ENCODE peak calls at places on chromosomes 1 and 21, in five cellular contexts. One of them, this sample, is unnamed.

GRCh38 chr1:18731148-18731547 is 100.5 kb downstream of the PAX7 start:
- DNase-seq in DND-41: no peak
- DNase-seq in ovary: no peak
- DNase-seq in right atrium auricular region: no peak
- DNase-seq in mesothelial cell of epicardium: no peak
- DNase-seq in this sample: no peak

GRCh38 chr1:225446298-225446941 is 18.6 kb upstream of the LBR start:
- DNase-seq in DND-41: no peak
- DNase-seq in ovary: no peak
- DNase-seq in right atrium auricular region: no peak
- DNase-seq in mesothelial cell of epicardium: no peak
- DNase-seq in this sample: no peak

GRCh38 chr1:89952021-89952995 is 42.6 kb upstream of the ZNF326 start:
- DNase-seq in DND-41: no peak
- DNase-seq in ovary: no peak
- DNase-seq in right atrium auricular region: no peak
- DNase-seq in mesothelial cell of epicardium: no peak
- DNase-seq in this sample: no peak

GRCh38 chr1:85276290-85277026 is at the start of gene BCL10:
- DNase-seq in DND-41: peak
- DNase-seq in ovary: peak
- DNase-seq in right atrium auricular region: peak
- DNase-seq in mesothelial cell of epicardium: peak
- DNase-seq in this sample: peak

GRCh38 chr1:2255420-2256369 is 27.6 kb downstream of the SKI start:
- DNase-seq in DND-41: peak
- DNase-seq in ovary: no peak
- DNase-seq in right atrium auricular region: no peak
- DNase-seq in mesothelial cell of epicardium: no peak
- DNase-seq in this sample: no peak

GRCh38 chr21:16821588-16821987 is 691.3 kb upstream of the CXADR start:
- DNase-seq in DND-41: no peak
- DNase-seq in ovary: no peak
- DNase-seq in right atrium auricular region: no peak
- DNase-seq in mesothelial cell of epicardium: no peak
- DNase-seq in this sample: no peak

GRCh38 chr21:32702702-32703101 is 25.1 kb downstream of the SYNJ1 start:
- DNase-seq in DND-41: no peak
- DNase-seq in ovary: no peak
- DNase-seq in right atrium auricular region: no peak
- DNase-seq in mesothelial cell of epicardium: no peak
- DNase-seq in this sample: no peak

GRCh38 chr21:45644041-45644906 is 749 bp downstream of the PCBP3 start:
- DNase-seq in DND-41: peak
- DNase-seq in ovary: no peak
- DNase-seq in right atrium auricular region: no peak
- DNase-seq in mesothelial cell of epicardium: no peak
- DNase-seq in this sample: no peak

GRCh38 chr1:185108324-185108723 is 48.4 kb downstream of the TRMT1L start:
- DNase-seq in DND-41: no peak
- DNase-seq in ovary: no peak
- DNase-seq in right atrium auricular region: no peak
- DNase-seq in mesothelial cell of epicardium: no peak
- DNase-seq in this sample: no peak

DNA sequence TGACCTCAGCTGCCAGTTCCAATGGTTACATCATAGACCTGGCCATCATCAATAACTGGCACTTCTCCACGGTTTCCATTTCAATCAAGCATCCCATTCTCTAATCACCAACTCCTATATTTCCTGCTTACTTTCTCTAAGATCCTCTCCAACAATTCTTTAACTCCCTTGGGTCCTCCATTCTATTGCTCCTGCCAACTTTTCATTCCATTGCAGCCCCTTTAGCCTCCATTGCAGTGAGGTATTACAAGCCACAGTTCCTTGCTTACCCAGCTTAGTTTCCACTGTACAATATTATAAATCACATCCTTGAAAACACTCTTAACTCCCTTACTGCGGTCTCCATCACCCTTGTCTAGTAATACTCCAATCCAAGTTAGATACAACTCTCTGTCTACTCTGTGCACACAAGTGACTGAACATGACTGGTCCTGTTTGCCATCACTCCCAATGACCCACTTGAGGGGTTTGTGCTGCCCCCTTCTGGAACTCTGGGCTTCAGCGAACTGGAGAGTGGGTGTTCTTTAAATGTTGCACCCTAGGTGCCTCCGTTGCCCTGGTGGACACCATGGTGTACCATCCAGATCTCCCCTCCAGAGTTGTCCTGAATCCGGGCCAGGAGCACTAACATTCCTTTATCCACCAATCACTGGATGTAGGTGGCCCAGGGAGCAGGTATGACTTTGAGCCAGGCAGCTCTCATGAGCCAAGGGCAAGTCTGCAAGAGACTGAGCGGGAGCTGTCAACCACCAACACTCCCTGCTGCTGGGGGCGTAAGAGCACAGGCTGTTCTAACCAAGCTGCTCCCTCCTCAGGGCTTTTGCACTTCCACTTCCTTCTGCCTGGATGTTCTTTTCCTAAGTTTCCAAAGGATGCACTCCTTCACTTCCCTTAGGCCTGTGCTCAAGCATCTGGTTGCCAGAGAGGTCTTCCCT is 3.7 kb upstream of the FNDC7 start:
- DNase-seq in DND-41: peak
- DNase-seq in ovary: no peak
- DNase-seq in right atrium auricular region: no peak
- DNase-seq in mesothelial cell of epicardium: no peak
- DNase-seq in this sample: no peak
- TF ChIP-seq CTCF in DND-41: peak
- TF ChIP-seq CTCF in ovary: no peak
- TF ChIP-seq CTCF in right atrium auricular region: no peak
- TF ChIP-seq CTCF in mesothelial cell of epicardium: no peak
- TF ChIP-seq CTCF in this sample: peak

DNA sequence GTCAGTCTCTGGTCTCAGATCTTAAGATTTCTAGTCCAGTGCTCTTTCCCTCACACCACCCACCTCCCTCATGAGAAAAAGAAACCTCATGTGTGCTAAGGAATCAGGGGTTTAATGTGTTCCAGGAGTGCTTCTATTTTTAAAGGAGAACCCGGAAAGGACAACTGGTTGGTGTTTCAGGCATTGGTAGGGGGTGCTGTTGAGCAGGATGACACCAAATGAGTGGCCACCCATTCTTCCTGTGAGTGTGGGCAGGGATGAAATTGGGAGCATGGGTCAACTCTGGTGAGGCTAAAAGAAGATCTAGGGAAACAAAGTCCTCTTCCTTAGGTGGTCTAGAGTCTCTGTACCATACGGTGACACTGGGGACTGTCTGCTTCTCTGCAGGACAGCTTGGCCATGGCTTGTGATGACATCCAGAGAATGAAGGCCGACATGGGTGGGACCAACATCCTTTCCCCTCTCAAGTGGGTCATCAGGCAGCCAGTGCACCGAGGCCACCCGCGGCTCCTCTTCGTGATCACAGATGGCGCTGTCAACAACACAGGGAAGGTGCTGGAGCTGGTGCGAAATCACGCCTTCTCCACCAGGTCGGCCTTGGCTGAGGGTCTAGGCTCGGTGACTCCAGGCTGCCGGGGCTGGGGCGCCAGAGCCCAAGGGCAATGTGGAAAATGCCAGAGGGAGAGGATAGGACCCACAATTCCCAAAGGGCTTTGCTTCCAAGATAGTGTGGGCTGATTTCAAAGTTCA is 39.3 kb downstream of the VWA5B1 start:
- DNase-seq in DND-41: no peak
- DNase-seq in ovary: no peak
- DNase-seq in right atrium auricular region: no peak
- DNase-seq in mesothelial cell of epicardium: no peak
- DNase-seq in this sample: no peak
- TF ChIP-seq CTCF in DND-41: peak
- TF ChIP-seq CTCF in ovary: no peak
- TF ChIP-seq CTCF in right atrium auricular region: no peak
- TF ChIP-seq CTCF in mesothelial cell of epicardium: no peak
- TF ChIP-seq CTCF in this sample: no peak

DNA sequence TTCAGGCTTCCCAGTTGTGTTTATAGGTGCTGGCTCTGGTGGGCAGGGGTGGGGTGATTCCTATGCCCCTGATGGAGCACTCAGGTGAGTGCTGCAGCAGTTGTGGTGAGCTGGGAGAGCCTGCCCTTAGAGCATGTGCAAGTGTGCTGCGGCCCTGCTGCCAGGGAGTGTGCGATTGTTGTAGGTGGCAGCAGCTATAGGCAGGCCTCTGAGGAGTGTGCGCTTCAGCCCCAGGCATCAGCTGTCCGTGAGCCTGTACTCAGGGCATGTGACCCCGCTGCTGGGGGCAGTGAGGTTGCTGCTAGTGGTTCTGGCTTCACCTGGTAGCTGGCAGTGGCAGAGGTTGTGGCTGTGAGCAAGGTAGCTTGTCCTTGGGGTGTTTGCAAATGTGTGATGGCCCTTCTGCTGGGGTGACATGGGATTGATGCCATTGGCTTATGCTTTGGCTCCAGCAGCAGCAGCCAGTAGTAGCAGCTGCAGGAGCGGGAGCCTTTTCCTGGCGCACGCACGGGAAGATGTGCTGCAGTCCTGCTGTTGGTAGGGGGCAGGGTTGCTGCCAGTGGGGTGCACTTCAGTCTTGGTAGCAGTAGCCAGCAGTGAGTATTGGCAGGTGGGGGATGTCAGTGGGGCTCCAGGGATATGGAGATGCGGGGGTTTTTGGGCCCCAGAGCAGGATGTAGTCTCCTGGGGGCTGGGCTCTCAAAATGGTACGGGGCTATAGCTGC is 37.7 kb downstream of the SYCP1 start:
- DNase-seq in DND-41: no peak
- DNase-seq in ovary: no peak
- DNase-seq in right atrium auricular region: no peak
- DNase-seq in mesothelial cell of epicardium: no peak
- DNase-seq in this sample: no peak
- TF ChIP-seq CTCF in DND-41: no peak
- TF ChIP-seq CTCF in ovary: no peak
- TF ChIP-seq CTCF in right atrium auricular region: no peak
- TF ChIP-seq CTCF in mesothelial cell of epicardium: no peak
- TF ChIP-seq CTCF in this sample: no peak

GRCh38 chr1:7962636-7963377 is 1.3 kb downstream of the PARK7 start:
- DNase-seq in DND-41: no peak
- DNase-seq in ovary: peak
- DNase-seq in right atrium auricular region: no peak
- DNase-seq in mesothelial cell of epicardium: no peak
- DNase-seq in this sample: no peak

GRCh38 chr1:7962011-7962335 is 462 bp downstream of the PARK7 start:
- DNase-seq in DND-41: no peak
- DNase-seq in ovary: no peak
- DNase-seq in right atrium auricular region: no peak
- DNase-seq in mesothelial cell of epicardium: no peak
- DNase-seq in this sample: no peak

GRCh38 chr1:7960165-7960564 is 1.3 kb upstream of the PARK7 start:
- DNase-seq in DND-41: no peak
- DNase-seq in ovary: no peak
- DNase-seq in right atrium auricular region: no peak
- DNase-seq in mesothelial cell of epicardium: no peak
- DNase-seq in this sample: no peak

GRCh38 chr1:7960867-7961198 is 678 bp upstream of the PARK7 start:
- DNase-seq in DND-41: no peak
- DNase-seq in ovary: no peak
- DNase-seq in right atrium auricular region: no peak
- DNase-seq in mesothelial cell of epicardium: no peak
- DNase-seq in this sample: no peak

GRCh38 chr1:7961199-7962010 is at the start of gene PARK7:
- DNase-seq in DND-41: peak
- DNase-seq in ovary: peak
- DNase-seq in right atrium auricular region: peak
- DNase-seq in mesothelial cell of epicardium: peak
- DNase-seq in this sample: peak
- TF ChIP-seq CTCF in DND-41: peak
- TF ChIP-seq CTCF in ovary: peak
- TF ChIP-seq CTCF in right atrium auricular region: no peak
- TF ChIP-seq CTCF in mesothelial cell of epicardium: no peak
- TF ChIP-seq CTCF in this sample: peak

GRCh38 chr1:204304067-204304466 is 55.7 kb downstream of the PLEKHA6 start:
- DNase-seq in DND-41: no peak
- DNase-seq in ovary: no peak
- DNase-seq in right atrium auricular region: no peak
- DNase-seq in mesothelial cell of epicardium: no peak
- DNase-seq in this sample: no peak
- TF ChIP-seq CTCF in DND-41: no peak
- TF ChIP-seq CTCF in ovary: no peak
- TF ChIP-seq CTCF in right atrium auricular region: no peak
- TF ChIP-seq CTCF in mesothelial cell of epicardium: no peak
- TF ChIP-seq CTCF in this sample: no peak

GRCh38 chr1:160794396-160794795 is 1.6 kb upstream of the LY9 start:
- DNase-seq in DND-41: no peak
- DNase-seq in ovary: no peak
- DNase-seq in right atrium auricular region: no peak
- DNase-seq in mesothelial cell of epicardium: no peak
- DNase-seq in this sample: no peak
- TF ChIP-seq CTCF in DND-41: no peak
- TF ChIP-seq CTCF in ovary: no peak
- TF ChIP-seq CTCF in right atrium auricular region: no peak
- TF ChIP-seq CTCF in mesothelial cell of epicardium: no peak
- TF ChIP-seq CTCF in this sample: no peak

GRCh38 chr1:175192111-175192629 is 406 bp downstream of the KIAA0040 start:
- DNase-seq in DND-41: peak
- DNase-seq in ovary: peak
- DNase-seq in right atrium auricular region: peak
- DNase-seq in mesothelial cell of epicardium: peak
- DNase-seq in this sample: no peak
- TF ChIP-seq CTCF in DND-41: no peak
- TF ChIP-seq CTCF in ovary: no peak
- TF ChIP-seq CTCF in right atrium auricular region: no peak
- TF ChIP-seq CTCF in mesothelial cell of epicardium: no peak
- TF ChIP-seq CTCF in this sample: no peak

GRCh38 chr1:181661569-181661968 is 178.3 kb downstream of the CACNA1E start:
- DNase-seq in DND-41: no peak
- DNase-seq in ovary: no peak
- DNase-seq in right atrium auricular region: no peak
- DNase-seq in mesothelial cell of epicardium: no peak
- DNase-seq in this sample: no peak
- TF ChIP-seq CTCF in DND-41: no peak
- TF ChIP-seq CTCF in ovary: no peak
- TF ChIP-seq CTCF in right atrium auricular region: no peak
- TF ChIP-seq CTCF in mesothelial cell of epicardium: no peak
- TF ChIP-seq CTCF in this sample: no peak

This sample was measured in neural crest cell.